ENCODE peak calls at places on chromosome 4, in five cellular contexts. F is AG09309, N is adipocyte, J is left colon, Q is Right ventricle myocardium inferior. E is an unnamed sample.
A peak's percentile ranks its signal among the peaks of the same experiment; 100 is the strongest.

GRCh38 chr4:68732653-68733466 is 62.4 kb upstream of the UGT2B15 start:
- DNase-seq in F (no peak), N (no peak), J (no peak), Q (no peak), E (no peak)

GRCh38 chr4:186752310-186752709 is 28.7 kb upstream of the FAT1 start:
- DNase-seq in F (no peak), N (no peak), J (no peak), Q (no peak), E (no peak)

GRCh38 chr4:184444953-184445309 is 29.4 kb downstream of the IRF2 start:
- DNase-seq in F (no peak), N (no peak), J (no peak), Q (no peak), E (peak; percentile 49)

GRCh38 chr4:100682477-100683218 is 164.8 kb upstream of the EMCN start:
- DNase-seq in F (no peak), N (no peak), J (no peak), Q (no peak), E (no peak)

GRCh38 chr4:6962211-6963041 is 52.8 kb downstream of the TBC1D14 start:
- DNase-seq in F (no peak), N (no peak), J (no peak), Q (no peak), E (no peak)

GRCh38 chr4:171981185-171981584 is 168.0 kb downstream of the GALNTL6 start:
- DNase-seq in F (no peak), N (no peak), J (no peak), Q (no peak), E (no peak)

GRCh38 chr4:4677825-4678522 is 136.1 kb upstream of the STX18 start:
- DNase-seq in F (peak; percentile 67), N (peak; percentile 82), J (no peak), Q (no peak), E (no peak)

GRCh38 chr4:3508542-3508941 is 23.7 kb downstream of the LRPAP1 start:
- DNase-seq in F (no peak), N (no peak), J (no peak), Q (peak; percentile 37), E (no peak)

GRCh38 chr4:99642725-99643489 is 14.7 kb downstream of the C4orf54 start:
- DNase-seq in F (no peak), N (no peak), J (no peak), Q (peak; percentile 86), E (no peak)

GRCh38 chr4:177696438-177696966 is 254.3 kb upstream of the AGA start:
- DNase-seq in F (no peak), N (no peak), J (no peak), Q (no peak), E (no peak)

GRCh38 chr4:188986271-188986689 is 847.0 kb downstream of the TRIML1 start:
- DNase-seq in F (peak; percentile 44), N (peak; percentile 69), J (no peak), Q (no peak), E (no peak)

GRCh38 chr4:186693159-186693815 is 30.4 kb downstream of the FAT1 start:
- DNase-seq in F (peak; percentile 68), N (peak; percentile 83), J (peak; percentile 66), Q (peak; percentile 68), E (no peak)

GRCh38 chr4:38681283-38682066 is 17.5 kb downstream of the KLF3 start:
- DNase-seq in F (no peak), N (no peak), J (no peak), Q (no peak), E (no peak)

GRCh38 chr4:74335341-74336019 is 27.2 kb downstream of the EPGN start:
- DNase-seq in F (no peak), N (no peak), J (no peak), Q (no peak), E (no peak)

GRCh38 chr4:40486534-40486933 is 143.1 kb downstream of the RBM47 start:
- DNase-seq in F (peak; percentile 17), N (peak; percentile 51), J (no peak), Q (no peak), E (no peak)

GRCh38 chr4:152680988-152681731 is 1.4 kb upstream of the TMEM154 start:
- DNase-seq in F (no peak), N (no peak), J (no peak), Q (no peak), E (no peak)